ENCODE peak calls at places on chromosomes 3 and 15, in seven cellular contexts. One of them, this sample, is unnamed.

GRCh38 chr15:89114974-89115373 is 26.7 kb downstream of the ABHD2 start:
- DNase-seq in transverse colon: no peak
- DNase-seq in SJSA1: no peak
- DNase-seq in SW480: peak; percentile 46
- DNase-seq in hypothalamus: no peak
- DNase-seq in lung: no peak
- DNase-seq in T-helper 1 cell: no peak
- DNase-seq in this sample: no peak

GRCh38 chr15:38226867-38227266 is 25.8 kb upstream of the SPRED1 start:
- DNase-seq in transverse colon: peak; percentile 71
- DNase-seq in SJSA1: peak; percentile 55
- DNase-seq in SW480: no peak
- DNase-seq in hypothalamus: peak; percentile 60
- DNase-seq in lung: peak; percentile 42
- DNase-seq in T-helper 1 cell: no peak
- DNase-seq in this sample: peak; percentile 99

GRCh38 chr15:71975816-71976150 is 142.2 kb downstream of the MYO9A start:
- DNase-seq in transverse colon: no peak
- DNase-seq in SJSA1: no peak
- DNase-seq in SW480: no peak
- DNase-seq in hypothalamus: no peak
- DNase-seq in lung: no peak
- DNase-seq in T-helper 1 cell: no peak
- DNase-seq in this sample: no peak

GRCh38 chr15:55279746-55280351 is 9.8 kb downstream of the RAB27A start:
- DNase-seq in transverse colon: peak; percentile 34
- DNase-seq in SJSA1: peak; percentile 62
- DNase-seq in SW480: peak; percentile 80
- DNase-seq in hypothalamus: no peak
- DNase-seq in lung: no peak
- DNase-seq in T-helper 1 cell: no peak
- DNase-seq in this sample: no peak

GRCh38 chr15:92092391-92092790 is 238.9 kb downstream of the SLCO3A1 start:
- DNase-seq in transverse colon: no peak
- DNase-seq in SJSA1: no peak
- DNase-seq in SW480: no peak
- DNase-seq in hypothalamus: no peak
- DNase-seq in lung: no peak
- DNase-seq in T-helper 1 cell: no peak
- DNase-seq in this sample: no peak

GRCh38 chr15:33242165-33242564 is 47.7 kb upstream of the FMN1 start:
- DNase-seq in transverse colon: no peak
- DNase-seq in SJSA1: no peak
- DNase-seq in SW480: peak; percentile 27
- DNase-seq in hypothalamus: no peak
- DNase-seq in lung: no peak
- DNase-seq in T-helper 1 cell: no peak
- DNase-seq in this sample: peak; percentile 9

GRCh38 chr3:64399205-64399800 is 174.0 kb upstream of the PRICKLE2 start:
- DNase-seq in transverse colon: no peak
- DNase-seq in SJSA1: peak; percentile 48
- DNase-seq in SW480: peak; percentile 63
- DNase-seq in hypothalamus: no peak
- DNase-seq in lung: no peak
- DNase-seq in T-helper 1 cell: no peak
- DNase-seq in this sample: peak; percentile 78

GRCh38 chr3:59580499-59580898 is 530.7 kb upstream of the CFAP20DC start:
- DNase-seq in transverse colon: no peak
- DNase-seq in SJSA1: no peak
- DNase-seq in SW480: no peak
- DNase-seq in hypothalamus: no peak
- DNase-seq in lung: no peak
- DNase-seq in T-helper 1 cell: no peak
- DNase-seq in this sample: no peak

GRCh38 chr3:158771018-158771350 is 30.9 kb upstream of the MFSD1 start:
- DNase-seq in transverse colon: no peak
- DNase-seq in SJSA1: no peak
- DNase-seq in SW480: no peak
- DNase-seq in hypothalamus: no peak
- DNase-seq in lung: no peak
- DNase-seq in T-helper 1 cell: no peak
- DNase-seq in this sample: no peak

GRCh38 chr15:61138151-61138550 is 91.0 kb downstream of the RORA start:
- DNase-seq in transverse colon: no peak
- DNase-seq in SJSA1: no peak
- DNase-seq in SW480: no peak
- DNase-seq in hypothalamus: no peak
- DNase-seq in lung: no peak
- DNase-seq in T-helper 1 cell: no peak
- DNase-seq in this sample: no peak

GRCh38 chr3:43865887-43866528 is 175.3 kb downstream of the ABHD5 start:
- DNase-seq in transverse colon: no peak
- DNase-seq in SJSA1: no peak
- DNase-seq in SW480: no peak
- DNase-seq in hypothalamus: no peak
- DNase-seq in lung: peak; percentile 10
- DNase-seq in T-helper 1 cell: no peak
- DNase-seq in this sample: no peak

GRCh38 chr3:161222662-161223061 is 1.6 kb downstream of the NMD3 start:
- DNase-seq in transverse colon: no peak
- DNase-seq in SJSA1: no peak
- DNase-seq in SW480: no peak
- DNase-seq in hypothalamus: no peak
- DNase-seq in lung: no peak
- DNase-seq in T-helper 1 cell: no peak
- DNase-seq in this sample: no peak

GRCh38 chr15:27273506-27273905 is 302.5 kb downstream of the GABRG3 start:
- DNase-seq in transverse colon: no peak
- DNase-seq in SJSA1: no peak
- DNase-seq in SW480: no peak
- DNase-seq in hypothalamus: no peak
- DNase-seq in lung: no peak
- DNase-seq in T-helper 1 cell: no peak
- DNase-seq in this sample: no peak

GRCh38 chr15:62582580-62582979 is 417.5 kb upstream of the C2CD4B start:
- DNase-seq in transverse colon: no peak
- DNase-seq in SJSA1: no peak
- DNase-seq in SW480: no peak
- DNase-seq in hypothalamus: no peak
- DNase-seq in lung: no peak
- DNase-seq in T-helper 1 cell: no peak
- DNase-seq in this sample: no peak

GRCh38 chr15:43969802-43970375 is 143.1 kb downstream of the WDR76 start:
- DNase-seq in transverse colon: no peak
- DNase-seq in SJSA1: no peak
- DNase-seq in SW480: no peak
- DNase-seq in hypothalamus: peak; percentile 12
- DNase-seq in lung: no peak
- DNase-seq in T-helper 1 cell: no peak
- DNase-seq in this sample: no peak

This sample was measured in SK-MEL-5.